ENCODE peak calls at places on chromosomes 11 and 22, in nine cellular contexts. B is right lobe of liver; Y is SJSA1; I is stomach; R is CD8-positive, alpha-beta memory T cell; D is DND-41; U is mesenchymal stem cell; K is ovary; H is mammary epithelial cell. O is an unnamed sample. For H3K4me1, the result is how much of the 10 kb centered on the place peaks cover.

GRCh38 chr11:77748266-77748665 is 72.3 kb downstream of the RSF1 start:
- DNase-seq in B (no peak), Y (no peak), I (no peak), R (no peak), D (no peak), U (no peak), K (no peak), H (no peak), O (no peak)

GRCh38 chr11:34266090-34266912 is 91.5 kb downstream of the ABTB2 start:
- DNase-seq in B (no peak), Y (peak), I (no peak), R (no peak), D (no peak), U (peak), K (peak), H (peak), O (no peak)

GRCh38 chr11:11038339-11039248 is 180.7 kb upstream of the ZBED5 start:
- DNase-seq in B (no peak), Y (no peak), I (no peak), R (no peak), D (no peak), U (no peak), K (no peak), H (no peak), O (no peak)

GRCh38 chr22:17159504-17159951 is 451 bp upstream of the HDHD5 start:
- DNase-seq in B (peak), Y (no peak), I (peak), R (peak), D (no peak), U (peak), K (peak), H (peak), O (peak)

GRCh38 chr11:127875076-127875475 is 712.3 kb downstream of the ETS1 start:
- DNase-seq in B (no peak), Y (no peak), I (no peak), R (no peak), D (no peak), U (no peak), K (no peak), H (no peak), O (no peak)

GRCh38 chr11:63564056-63564784 is 1.0 kb upstream of the PLAAT2 start:
- DNase-seq in B (no peak), Y (peak), I (peak), R (no peak), D (no peak), U (no peak), K (no peak), H (no peak), O (no peak)

GRCh38 chr11:116224154-116224888 is 548.5 kb downstream of the BUD13 start:
- DNase-seq in B (no peak), Y (no peak), I (peak), R (peak), D (peak), U (peak), K (peak), H (no peak), O (peak)

GRCh38 chr11:121800704-121801516 is 315.1 kb downstream of the BLID start:
- DNase-seq in B (no peak), Y (no peak), I (no peak), R (no peak), D (no peak), U (no peak), K (peak), H (no peak), O (peak)

GRCh38 chr11:69585385-69585784 is 55.6 kb upstream of the CCND1 start:
- DNase-seq in B (no peak), Y (no peak), I (no peak), R (no peak), D (no peak), U (no peak), K (no peak), H (no peak), O (no peak)

GRCh38 chr22:23181763-23182288 is 1.5 kb downstream of the BCR start:
- DNase-seq in B (no peak), Y (no peak), I (no peak), R (no peak), D (no peak), U (no peak), K (no peak), H (no peak), O (peak)

GRCh38 chr11:115500547-115501503 is 3.4 kb downstream of the CADM1 start:
- DNase-seq in B (no peak), Y (no peak), I (no peak), R (no peak), D (no peak), U (no peak), K (no peak), H (peak), O (peak)

GRCh38 chr11:9091044-9091936 is at the start of gene SCUBE2:
- DNase-seq in B (no peak), Y (no peak), I (no peak), R (no peak), D (no peak), U (no peak), K (no peak), H (no peak), O (peak)

GRCh38 chr22:22060200-22061084 is 77.9 kb upstream of the TOP3B start:
- DNase-seq in B (peak), Y (peak), I (no peak), R (peak), D (peak), U (peak), K (peak), H (peak), O (peak)

GRCh38 chr11:6637871-6638270 is 17.7 kb downstream of the DCHS1 start:
- DNase-seq in B (peak), Y (no peak), I (peak), R (no peak), D (no peak), U (peak), K (peak), H (peak), O (no peak)

GRCh38 chr11:57647368-57647767 is 2.3 kb downstream of the YPEL4 start:
- DNase-seq in B (no peak), Y (no peak), I (no peak), R (no peak), D (no peak), U (no peak), K (peak), H (no peak), O (peak)

GRCh38 chr11:43145653-43146052 is 166.1 kb upstream of the API5 start:
- DNase-seq in B (no peak), Y (no peak), I (no peak), R (no peak), D (no peak), U (no peak), K (no peak), H (no peak), O (peak)

GRCh38 chr11:22192642-22193347 is at the start of gene ANO5:
- DNase-seq in B (peak), Y (peak), I (peak), R (no peak), D (no peak), U (no peak), K (peak), H (no peak), O (peak)

DNA sequence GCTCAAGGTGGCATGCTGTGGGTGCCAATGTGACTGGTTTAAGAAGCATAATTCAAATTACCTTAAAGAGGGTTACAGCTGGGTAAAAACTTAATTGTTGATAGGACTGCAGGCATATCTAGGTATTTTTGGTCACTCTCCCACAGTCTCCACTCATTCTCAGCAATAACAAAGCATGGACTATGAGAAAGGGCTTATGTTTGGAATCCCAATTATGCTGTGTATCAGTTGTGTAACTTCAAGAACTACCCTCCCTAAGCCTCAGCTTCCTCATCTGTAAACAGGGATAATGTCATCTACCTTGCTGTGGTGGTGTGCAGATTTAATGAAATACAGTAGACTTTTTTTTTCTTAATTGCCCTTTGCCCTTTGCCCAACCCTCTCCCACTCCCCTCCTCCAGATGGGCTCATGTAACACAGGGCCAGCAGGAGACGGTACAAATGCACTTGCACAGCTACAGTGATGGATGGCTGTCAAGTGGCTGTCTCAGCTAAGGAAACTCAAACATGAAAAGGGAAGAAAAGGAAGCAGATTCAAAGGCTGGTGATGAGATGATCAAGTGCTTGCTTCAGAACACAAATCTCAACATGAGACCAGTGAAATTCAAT is 37.6 kb downstream of the MAP6 start:
- DNase-seq in B (no peak), Y (no peak), I (no peak), R (no peak), D (no peak), U (no peak), K (no peak), H (no peak), O (no peak)
- H3K4me1 ChIP-seq in B (under half), Y (under half), I (under half), R (under half), D (under half), U (under half), K (under half), H (under half), O (under half)

DNA sequence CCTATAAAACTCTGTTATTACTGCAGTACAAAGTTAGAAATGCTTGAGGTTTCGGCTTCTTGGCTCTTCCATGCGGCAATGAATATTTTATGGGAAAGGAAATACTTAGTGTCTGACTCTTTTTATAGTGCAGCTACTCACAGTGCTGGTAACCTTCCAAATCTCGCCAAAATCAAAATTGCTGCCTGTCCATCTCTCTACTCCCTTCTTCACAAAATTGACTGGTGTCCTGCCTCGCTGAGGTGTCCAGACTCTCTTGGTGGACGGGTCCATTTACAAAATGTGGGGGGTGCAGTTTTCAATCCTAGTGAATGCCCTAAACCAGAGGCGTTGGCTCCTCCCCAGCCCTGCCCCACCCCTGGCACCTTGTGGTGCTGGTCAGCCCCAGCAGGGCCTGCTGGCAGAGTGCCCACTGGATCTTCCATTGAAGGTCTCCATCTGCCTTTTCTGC is 73.5 kb downstream of the ZBTB16 start:
- DNase-seq in B (no peak), Y (no peak), I (no peak), R (no peak), D (no peak), U (no peak), K (peak), H (no peak), O (no peak)
- H3K4me1 ChIP-seq in B (under half), Y (under half), I (half or more), R (under half), D (under half), U (under half), K (under half), H (under half), O (under half)

DNA sequence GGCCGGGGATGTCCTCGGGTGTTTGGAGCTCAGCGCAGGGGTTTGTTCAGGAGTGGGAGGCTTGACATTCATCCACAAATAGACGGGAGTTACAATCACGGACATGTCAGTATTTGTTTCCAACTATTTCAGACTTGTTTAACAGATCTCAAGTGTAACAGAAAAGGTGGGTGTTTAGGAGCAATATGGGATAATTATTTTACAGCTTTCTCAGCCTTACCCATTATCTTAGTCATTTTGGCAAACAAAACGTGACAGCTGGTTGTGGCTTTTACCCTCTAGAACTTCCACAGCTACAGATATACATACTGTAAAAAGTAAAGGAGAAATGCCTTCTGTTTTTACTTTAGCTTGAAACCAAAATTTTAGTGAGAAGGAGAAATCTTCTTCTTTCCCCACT is 178.7 kb upstream of the TMEM45B start:
- DNase-seq in B (no peak), Y (no peak), I (no peak), R (no peak), D (no peak), U (peak), K (no peak), H (peak), O (no peak)
- H3K4me1 ChIP-seq in B (under half), Y (under half), I (under half), R (under half), D (under half), U (under half), K (under half), H (half or more), O (under half)

DNA sequence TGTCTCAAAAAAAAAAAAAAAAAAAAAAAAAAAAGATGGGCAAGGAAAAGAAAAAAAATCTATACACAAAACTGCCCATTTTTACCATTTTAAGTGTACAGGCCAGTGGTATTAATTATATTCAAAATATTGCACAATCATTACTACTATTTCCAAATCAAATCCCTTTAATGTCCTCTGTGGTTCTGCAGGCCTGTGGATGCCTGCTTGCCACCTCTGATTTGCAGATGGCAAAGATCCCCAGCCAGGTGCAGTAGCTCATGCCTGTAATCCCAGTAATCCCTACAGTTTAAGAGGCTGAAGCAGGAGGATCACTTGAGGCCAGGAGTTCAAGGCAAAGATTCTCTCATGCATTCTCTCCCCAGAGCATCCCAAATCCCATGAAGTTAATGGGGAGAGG is 20.2 kb downstream of the RFPL1 start:
- DNase-seq in B (no peak), Y (no peak), I (no peak), R (no peak), D (no peak), U (no peak), K (no peak), H (no peak), O (no peak)
- H3K4me1 ChIP-seq in B (under half), Y (under half), I (under half), R (under half), D (under half), U (under half), K (under half), H (under half), O (under half)

DNA sequence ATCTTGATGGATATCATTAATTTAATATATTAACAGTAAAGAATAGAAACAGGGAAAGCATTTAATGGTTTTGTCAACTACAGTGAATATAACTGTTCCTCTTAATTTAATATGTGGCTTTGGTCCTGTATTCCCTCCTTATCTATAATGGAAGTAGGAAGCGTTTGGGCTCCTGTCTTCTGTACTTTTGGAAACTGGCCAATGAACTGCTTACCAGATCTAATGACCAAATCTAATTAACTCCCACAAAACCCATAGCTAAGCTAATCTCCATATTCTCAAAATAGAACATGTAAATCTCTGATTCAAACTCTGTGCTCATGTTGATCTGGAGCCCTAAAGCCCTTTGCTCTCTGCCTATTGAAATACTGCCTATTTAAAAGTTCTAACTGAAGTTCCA is 30.5 kb downstream of the SIK2 start:
- DNase-seq in B (no peak), Y (no peak), I (no peak), R (no peak), D (no peak), U (no peak), K (no peak), H (no peak), O (no peak)
- H3K4me1 ChIP-seq in B (under half), Y (half or more), I (under half), R (under half), D (under half), U (under half), K (under half), H (half or more), O (under half)

DNA sequence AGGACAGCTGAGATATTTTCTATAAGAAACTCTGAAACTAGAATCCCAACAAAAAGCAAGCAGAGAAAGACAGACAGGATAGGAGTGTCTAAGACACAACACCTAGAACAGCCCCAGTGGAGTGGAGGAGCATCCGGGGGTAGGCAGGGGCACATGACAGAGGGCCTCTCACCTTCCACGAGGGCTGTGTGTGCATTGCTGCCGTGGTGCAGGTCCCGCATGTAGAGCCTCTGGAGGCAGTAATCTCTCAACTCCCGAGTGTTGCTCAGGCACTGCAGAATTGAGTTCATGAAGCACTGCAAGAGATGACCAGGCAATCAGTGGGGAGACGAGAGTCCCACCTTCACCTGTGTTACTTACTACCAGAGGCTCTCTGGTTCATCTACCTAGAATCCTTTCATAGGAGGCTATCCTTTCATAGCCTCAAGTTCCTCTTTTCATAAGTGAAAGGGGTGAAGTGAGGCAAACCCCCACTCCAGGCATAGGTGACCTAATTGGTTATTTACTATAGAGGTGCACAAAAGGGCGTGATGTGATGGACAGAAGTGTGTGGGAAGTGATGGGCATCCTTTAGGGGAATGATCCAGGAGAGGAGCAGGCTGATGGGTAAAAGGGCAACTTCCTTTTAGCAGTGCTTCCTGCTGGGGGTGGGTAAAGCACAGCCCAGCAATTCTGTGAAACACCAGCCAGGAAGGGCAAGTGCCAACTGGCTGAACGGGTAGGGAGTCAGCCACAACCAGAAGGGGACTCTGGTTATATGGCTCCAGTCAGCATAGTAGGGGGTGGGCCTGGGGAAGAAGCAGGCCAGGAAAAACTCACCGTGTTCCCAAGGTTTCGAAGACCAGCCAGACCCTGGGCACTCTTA is 13.1 kb upstream of the MFRP start:
- DNase-seq in B (no peak), Y (no peak), I (no peak), R (no peak), D (no peak), U (no peak), K (no peak), H (no peak), O (no peak)
- H3K4me1 ChIP-seq in B (under half), Y (under half), I (under half), R (under half), D (under half), U (under half), K (under half), H (under half), O (under half)